ENCODE peak calls at places on chromosome 2, in ten cellular contexts. I is stimulated activated CD4-positive, alpha-beta T cell treated with anti-CD3 and anti-CD28 coated beads, Interleukin-12 subunit alpha, Interleukin-12 subunit beta, amount 100 ng/mL, for 48 hours; G is NCI-H510A treated with DMSO at 0.1 percent for 48 hours; V is heart left ventricle; R is psoas muscle; P is erythroblast; X is kidney epithelial cell; K is right cardiac atrium; L is CD8-positive, alpha-beta memory T cell; J is spleen. M is an unnamed sample.

GRCh38 chr2:128321784-128322650 is 3.3 kb upstream of the HS6ST1 start:
- DNase-seq in I (peak), P (peak), V (peak), R (peak), K (peak), J (peak), L (peak), G (peak), X (no peak), M (peak)

GRCh38 chr2:12284487-12284886 is 432.2 kb upstream of the TRIB2 start:
- DNase-seq in J (no peak), V (no peak), K (no peak), L (no peak), P (no peak), I (no peak), R (no peak), X (no peak), G (no peak), M (no peak)

GRCh38 chr2:229591611-229592010 is 122.7 kb downstream of the DNER start:
- DNase-seq in X (no peak), L (no peak), V (no peak), J (no peak), R (no peak), I (no peak), P (no peak), G (no peak), K (no peak), M (no peak)

GRCh38 chr2:138708682-138709241 is 71.4 kb downstream of the NXPH2 start:
- DNase-seq in X (no peak), L (no peak), G (no peak), P (no peak), K (no peak), R (no peak), V (no peak), I (no peak), J (no peak), M (no peak)

GRCh38 chr2:183010112-183010511 is 28.1 kb downstream of the NCKAP1 start:
- DNase-seq in P (peak), J (no peak), G (peak), I (no peak), L (no peak), K (peak), V (peak), R (peak), X (no peak), M (no peak)

GRCh38 chr2:186526281-186526680 is 40.2 kb downstream of the ZC3H15 start:
- DNase-seq in X (no peak), R (no peak), L (no peak), I (no peak), V (no peak), P (no peak), G (no peak), K (no peak), J (no peak), M (no peak)

GRCh38 chr2:173651891-173652290 is 297.2 kb downstream of the CDCA7 start:
- DNase-seq in R (no peak), K (no peak), I (no peak), J (no peak), L (no peak), P (no peak), G (no peak), V (no peak), X (no peak), M (no peak)

GRCh38 chr2:151627368-151627767 is 106.9 kb downstream of the NEB start:
- DNase-seq in G (no peak), K (no peak), J (no peak), L (no peak), I (no peak), R (no peak), X (no peak), V (no peak), P (no peak), M (no peak)

GRCh38 chr2:56132138-56132537 is 51.7 kb upstream of the CCDC85A start:
- DNase-seq in V (no peak), G (peak), R (no peak), K (no peak), P (peak), J (no peak), L (no peak), X (peak), I (no peak), M (no peak)

GRCh38 chr2:190662754-190663153 is 13.9 kb downstream of the NAB1 start:
- DNase-seq in L (no peak), I (no peak), R (no peak), X (no peak), P (no peak), K (no peak), V (no peak), G (no peak), J (no peak), M (no peak)

GRCh38 chr2:3349211-3349693 is 28.4 kb downstream of the EIPR1 start:
- DNase-seq in P (no peak), I (no peak), R (no peak), J (no peak), K (no peak), G (peak), V (no peak), X (peak), L (no peak), M (no peak)

GRCh38 chr2:127134833-127135830 is 28.2 kb upstream of the BIN1 start:
- DNase-seq in I (no peak), P (no peak), G (no peak), V (no peak), K (no peak), J (peak), R (no peak), L (no peak), X (no peak), M (no peak)

GRCh38 chr2:202109737-202110184 is 36.7 kb downstream of the KIAA2012 start:
- DNase-seq in G (no peak), L (no peak), R (peak), V (peak), I (no peak), K (peak), P (no peak), X (no peak), J (no peak), M (peak)

GRCh38 chr2:239893236-239893515 is 132.0 kb downstream of the NDUFA10 start:
- DNase-seq in K (no peak), P (no peak), J (no peak), X (no peak), I (no peak), G (no peak), L (no peak), R (no peak), V (no peak), M (no peak)

GRCh38 chr2:187486241-187486640 is 38.2 kb upstream of the CALCRL start:
- DNase-seq in J (no peak), I (no peak), K (no peak), P (no peak), V (no peak), R (no peak), L (no peak), G (no peak), X (no peak), M (no peak)

GRCh38 chr2:10404324-10405143 is 43.6 kb downstream of the ODC1 start:
- DNase-seq in K (no peak), G (no peak), I (no peak), X (no peak), R (peak), L (no peak), P (no peak), V (peak), J (no peak), M (no peak)

GRCh38 chr2:231160701-231161100 is 35.9 kb upstream of the HTR2B start:
- DNase-seq in X (no peak), J (no peak), I (no peak), G (no peak), P (no peak), V (no peak), L (no peak), R (no peak), K (no peak), M (no peak)

GRCh38 chr2:56185582-56186046 is 1.8 kb downstream of the CCDC85A start:
- DNase-seq in L (no peak), V (peak), X (no peak), P (no peak), J (peak), R (peak), I (no peak), K (peak), G (peak), M (peak)

GRCh38 chr2:210268281-210268680 is 43.0 kb upstream of the ACADL start:
- DNase-seq in P (no peak), R (no peak), V (no peak), G (no peak), L (no peak), I (no peak), J (no peak), X (no peak), K (no peak), M (no peak)

GRCh38 chr2:226466124-226466523 is 333.5 kb downstream of the IRS1 start:
- DNase-seq in K (no peak), G (no peak), I (no peak), J (no peak), L (no peak), R (no peak), P (no peak), V (no peak), X (no peak), M (no peak)

M was measured in left cardiac atrium.